ENCODE peak calls at places on chromosome 9, in ten cellular contexts. N is kidney tubule cell; D is cardiac muscle cell; Z is NCI-H524; Y is left lung; B is PC-9; Q is T-helper 1 cell; E is right cardiac atrium; X is activated naive CD4-positive, alpha-beta T cell; I is occipital lobe. G is an unnamed sample.

GRCh38 chr9:131038256-131039128 is 29.5 kb downstream of the LAMC3 start:
- DNase-seq in N (no peak), D (no peak), Z (no peak), Y (no peak), B (no peak), Q (no peak), E (no peak), X (no peak), I (no peak), G (peak)

GRCh38 chr9:22817181-22817580 is 370.6 kb downstream of the DMRTA1 start:
- DNase-seq in N (peak), D (no peak), Z (no peak), Y (no peak), B (no peak), Q (no peak), E (no peak), X (no peak), I (no peak), G (no peak)

GRCh38 chr9:21395778-21396717 is 10.8 kb upstream of the IFNA2 start:
- DNase-seq in N (peak), D (peak), Z (peak), Y (peak), B (peak), Q (peak), E (peak), X (peak), I (peak), G (peak)

GRCh38 chr9:20015427-20015931 is 226.6 kb upstream of the SLC24A2 start:
- DNase-seq in N (no peak), D (no peak), Z (no peak), Y (no peak), B (no peak), Q (peak), E (no peak), X (no peak), I (no peak), G (no peak)

GRCh38 chr9:31608413-31608812 is 776.0 kb upstream of the ACO1 start:
- DNase-seq in N (peak), D (no peak), Z (no peak), Y (no peak), B (peak), Q (no peak), E (no peak), X (no peak), I (no peak), G (no peak)

GRCh38 chr9:113999256-114000062 is 78.6 kb downstream of the AMBP start:
- DNase-seq in N (no peak), D (no peak), Z (no peak), Y (peak), B (no peak), Q (no peak), E (no peak), X (no peak), I (no peak), G (no peak)

GRCh38 chr9:113464286-113464660 is 746 bp downstream of the RGS3 start:
- DNase-seq in N (no peak), D (no peak), Z (peak), Y (no peak), B (no peak), Q (no peak), E (no peak), X (no peak), I (no peak), G (no peak)

GRCh38 chr9:4277531-4277991 is 22.3 kb downstream of the GLIS3 start:
- DNase-seq in N (peak), D (peak), Z (no peak), Y (no peak), B (no peak), Q (no peak), E (no peak), X (no peak), I (no peak), G (no peak)

GRCh38 chr9:124818431-124819281 is 34.6 kb upstream of the WDR38 start:
- DNase-seq in N (peak), D (no peak), Z (no peak), Y (peak), B (peak), Q (no peak), E (peak), X (no peak), I (no peak), G (no peak)